ENCODE peak calls at places on chromosomes 6 and 20, in five cellular contexts. N is IMR-90, Z is HCT116, Y is K562, Q is GM12878. S is an unnamed sample.

GRCh38 chr20:45408646-45409213 is 641 bp downstream of the DBNDD2 start:
- DNase-seq in N (no peak), Z (no peak), Y (no peak), Q (no peak), S (no peak)

GRCh38 chr20:63785646-63786255 is 45.3 kb downstream of the ZBTB46 start:
- DNase-seq in N (no peak), Z (no peak), Y (no peak), Q (no peak), S (no peak)

GRCh38 chr6:99013661-99014458 is 66.1 kb upstream of the FBXL4 start:
- DNase-seq in N (peak; percentile 23), Z (no peak), Y (no peak), Q (no peak), S (no peak)

GRCh38 chr6:20946037-20946436 is 411.8 kb downstream of the CDKAL1 start:
- DNase-seq in N (peak; percentile 53), Z (no peak), Y (peak; percentile 11), Q (peak; percentile 43), S (no peak)

GRCh38 chr20:51497542-51498467 is 44.7 kb downstream of the NFATC2 start:
- DNase-seq in N (peak; percentile 31), Z (no peak), Y (no peak), Q (peak; percentile 26), S (no peak)

GRCh38 chr20:6841128-6841527 is 73.6 kb downstream of the BMP2 start:
- DNase-seq in N (no peak), Z (no peak), Y (no peak), Q (no peak), S (no peak)

GRCh38 chr6:44667226-44667625 is 279.7 kb downstream of the CDC5L start:
- DNase-seq in N (peak; percentile 77), Z (peak; percentile 13), Y (no peak), Q (no peak), S (no peak)

GRCh38 chr6:7140631-7141366 is 33.0 kb downstream of the RREB1 start:
- DNase-seq in N (peak; percentile 66), Z (peak; percentile 36), Y (peak; percentile 99), Q (no peak), S (no peak)

GRCh38 chr20:62122659-62123449 is 579 bp downstream of the LSM14B start:
- DNase-seq in N (no peak), Z (no peak), Y (peak; percentile 50), Q (no peak), S (no peak)

GRCh38 chr20:32477594-32478512 is 107.3 kb downstream of the NOL4L start:
- DNase-seq in N (no peak), Z (no peak), Y (no peak), Q (no peak), S (no peak)

GRCh38 chr20:50541606-50542041 is 31.4 kb downstream of the PTPN1 start:
- DNase-seq in N (no peak), Z (peak; percentile 43), Y (peak; percentile 33), Q (peak; percentile 73), S (no peak)

GRCh38 chr6:111565316-111566221 is 40.1 kb downstream of the TRAF3IP2 start:
- DNase-seq in N (no peak), Z (no peak), Y (no peak), Q (no peak), S (no peak)

GRCh38 chr6:135657207-135657606 is 159.7 kb upstream of the AHI1 start:
- DNase-seq in N (no peak), Z (no peak), Y (no peak), Q (no peak), S (no peak)

GRCh38 chr20:36631651-36632050 is 14.3 kb downstream of the SLA2 start:
- DNase-seq in N (peak; percentile 28), Z (no peak), Y (no peak), Q (no peak), S (no peak)

GRCh38 chr6:152136449-152136825 is 329.0 kb downstream of the ESR1 start:
- DNase-seq in N (no peak), Z (peak; percentile 28), Y (no peak), Q (no peak), S (no peak)
- TF ChIP-seq CEBPB in N (no peak), Z (no peak), Y (no peak), Q (no peak), S (no peak)

DNA sequence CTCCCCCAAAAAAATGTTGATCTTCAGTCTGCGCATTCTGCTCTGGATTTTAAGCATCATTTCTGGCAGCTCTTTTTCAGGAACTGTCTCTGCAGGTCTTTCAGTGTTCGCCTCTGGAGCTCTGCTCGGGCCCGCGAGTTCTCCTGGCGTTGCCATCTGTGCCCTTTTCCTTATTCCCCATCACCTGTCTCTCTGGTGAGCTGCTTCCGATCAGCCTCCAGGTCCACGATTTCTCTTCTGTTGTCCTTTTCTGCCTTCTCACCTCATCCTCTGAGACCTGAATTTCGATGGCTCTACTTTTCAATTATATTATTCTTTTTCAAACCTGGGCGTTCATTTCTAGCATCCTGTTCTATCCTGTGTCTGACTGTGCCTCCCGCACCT is 590 bp upstream of the MAP1LC3A start:
- DNase-seq in N (no peak), Z (no peak), Y (no peak), Q (no peak), S (no peak)
- H2AFZ ChIP-seq in N (peak overlapping the region; percentile 96), Z (no peak overlapping the region), Y (peak overlapping the region; percentile 50), Q (peak overlapping the region; percentile 96), S (peak overlapping the region; percentile 84)

GRCh38 chr6:11370191-11371018 is 137.9 kb upstream of the NEDD9 start:
- DNase-seq in N (no peak), Z (no peak), Y (no peak), Q (no peak), S (no peak)

GRCh38 chr6:11378639-11379038 is 146.2 kb upstream of the NEDD9 start:
- DNase-seq in N (no peak), Z (no peak), Y (no peak), Q (no peak), S (no peak)

GRCh38 chr6:11373208-11373607 is 140.7 kb upstream of the NEDD9 start:
- DNase-seq in N (no peak), Z (no peak), Y (no peak), Q (no peak), S (no peak)

GRCh38 chr6:11379805-11380204 is 147.3 kb upstream of the NEDD9 start:
- DNase-seq in N (no peak), Z (no peak), Y (no peak), Q (no peak), S (no peak)

GRCh38 chr6:11374036-11375010 is 141.9 kb upstream of the NEDD9 start:
- DNase-seq in N (no peak), Z (no peak), Y (no peak), Q (peak; percentile 96), S (no peak)
- TF ChIP-seq CEBPB in N (no peak), Z (no peak), Y (no peak), Q (no peak), S (no peak)

GRCh38 chr6:28725890-28726348 is 197.9 kb downstream of the TRIM27 start:
- DNase-seq in N (peak; percentile 35), Z (no peak), Y (peak; percentile 76), Q (no peak), S (peak; percentile 80)

GRCh38 chr6:28729501-28730402 is 194.0 kb downstream of the TRIM27 start:
- DNase-seq in N (no peak), Z (no peak), Y (no peak), Q (no peak), S (no peak)

GRCh38 chr6:28725274-28725809 is 198.4 kb downstream of the TRIM27 start:
- DNase-seq in N (no peak), Z (no peak), Y (no peak), Q (no peak), S (no peak)

GRCh38 chr6:28726569-28727309 is 197.0 kb downstream of the TRIM27 start:
- DNase-seq in N (no peak), Z (no peak), Y (no peak), Q (no peak), S (no peak)

GRCh38 chr6:28727559-28728211 is 196.1 kb downstream of the TRIM27 start:
- DNase-seq in N (no peak), Z (no peak), Y (no peak), Q (no peak), S (no peak)
- H2AFZ ChIP-seq in N (no peak overlapping the region), Z (peak overlapping the region; percentile 99), Y (peak overlapping the region; percentile 89), Q (no peak overlapping the region), S (no peak overlapping the region)

S was measured in H1.